ENCODE peak calls at places on chromosomes 4 and X, in five cellular contexts. O is neural progenitor cell, F is PC-3, I is DND-41, V is adipocyte. U is an unnamed sample.

GRCh38 chr4:144699565-144699964 is 53.6 kb downstream of the HHIP start:
- DNase-seq in O (no peak), F (peak; percentile 18), I (no peak), V (peak; percentile 37), U (no peak)

GRCh38 chr4:108359130-108359709 is 190.5 kb upstream of the LEF1 start:
- DNase-seq in O (no peak), F (no peak), I (peak; percentile 95), V (no peak), U (peak; percentile 64)

GRCh38 chr4:106676173-106676921 is 307.8 kb upstream of the GIMD1 start:
- DNase-seq in O (no peak), F (no peak), I (no peak), V (peak; percentile 61), U (no peak)

GRCh38 chr4:7134737-7135388 is 57.5 kb upstream of the SORCS2 start:
- DNase-seq in O (no peak), F (peak; percentile 50), I (no peak), V (peak; percentile 91), U (no peak)

GRCh38 chrX:24498181-24498580 is 33.1 kb downstream of the PDK3 start:
- DNase-seq in O (peak; percentile 41), F (no peak), I (peak; percentile 5), V (no peak), U (peak; percentile 24)

GRCh38 chr4:42596918-42597317 is 60.0 kb downstream of the ATP8A1 start:
- DNase-seq in O (no peak), F (no peak), I (no peak), V (no peak), U (no peak)

GRCh38 chrX:103792916-103793540 is 16.4 kb downstream of the PLP1 start:
- DNase-seq in O (no peak), F (peak; percentile 82), I (no peak), V (peak; percentile 80), U (no peak)

GRCh38 chr4:148064451-148064850 is 332.6 kb downstream of the ARHGAP10 start:
- DNase-seq in O (no peak), F (no peak), I (no peak), V (no peak), U (no peak)

GRCh38 chr4:140255467-140255866 is 101.5 kb upstream of the MAML3 start:
- DNase-seq in O (no peak), F (no peak), I (no peak), V (peak; percentile 44), U (no peak)

GRCh38 chrX:41518127-41518840 is 71.1 kb downstream of the NYX start:
- DNase-seq in O (no peak), F (no peak), I (no peak), V (no peak), U (no peak)

GRCh38 chr4:168618577-168619265 is 121.9 kb downstream of the PALLD start:
- DNase-seq in O (no peak), F (peak; percentile 84), I (no peak), V (peak; percentile 68), U (no peak)
- H3K4me3 ChIP-seq in O (no peak overlapping the region), F (no peak overlapping the region), I (no peak overlapping the region), V (no peak overlapping the region), U (no peak overlapping the region)

DNA sequence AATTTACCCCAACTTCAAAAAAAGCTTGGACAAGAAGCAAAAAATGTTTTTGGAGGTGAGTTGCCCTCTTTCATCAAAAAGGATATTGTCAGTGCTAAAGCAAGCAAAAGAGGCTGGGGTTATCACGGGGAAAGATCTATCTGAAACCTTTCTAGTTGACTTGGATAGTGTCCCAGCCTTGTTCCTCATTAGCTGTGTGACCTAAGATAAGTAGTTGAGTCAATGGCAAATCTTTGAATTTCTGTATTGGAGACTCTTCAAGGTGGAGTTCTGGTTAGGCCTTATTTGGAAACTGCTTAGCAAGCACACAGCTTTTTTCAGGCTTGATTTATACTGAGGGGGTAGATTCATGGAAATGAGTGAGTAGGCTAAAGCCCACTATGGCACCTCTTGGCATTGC is 271.6 kb downstream of the GRIA3 start:
- DNase-seq in O (no peak), F (no peak), I (no peak), V (no peak), U (no peak)
- H3K27me3 ChIP-seq in O (no peaks in the 10 kb centered on the region), F (no peaks in the 10 kb centered on the region), I (no peaks in the 10 kb centered on the region), V (no peaks in the 10 kb centered on the region), U (no peaks in the 10 kb centered on the region)

GRCh38 chrX:130108647-130109428 is 1.5 kb downstream of the ELF4 start:
- DNase-seq in O (no peak), F (peak; percentile 44), I (no peak), V (peak; percentile 48), U (no peak)
- H3K4me3 ChIP-seq in O (no peak overlapping the region), F (peak overlapping the region; percentile 90), I (no peak overlapping the region), V (peak overlapping the region; percentile 80), U (peak overlapping the region; percentile 76)

DNA sequence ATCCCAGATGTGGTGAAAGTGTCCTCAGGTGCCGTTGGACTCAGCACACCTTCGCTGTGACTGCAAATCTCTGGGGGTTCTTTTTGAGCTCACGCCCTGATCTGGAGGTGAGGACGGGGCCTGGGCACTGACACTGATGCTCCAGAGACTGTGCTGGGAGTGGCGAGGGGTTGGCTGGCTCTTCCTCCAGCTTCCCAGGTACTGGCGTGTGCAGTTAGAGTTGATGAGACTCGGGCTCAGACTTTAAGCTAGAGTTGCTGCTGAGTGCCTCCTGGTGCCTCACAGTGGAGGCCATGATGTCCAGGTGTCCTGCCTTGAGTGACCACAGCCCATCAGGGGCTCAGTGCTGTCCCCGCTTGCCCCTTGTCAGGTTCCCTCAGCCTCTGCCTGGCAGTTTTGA is 16.3 kb downstream of the SPON2 start:
- DNase-seq in O (no peak), F (no peak), I (no peak), V (no peak), U (no peak)
- H3K27me3 ChIP-seq in O (peaks cover 84% of the 10 kb centered on the region), F (peaks cover 6% of the 10 kb centered on the region), I (no peaks in the 10 kb centered on the region), V (peaks cover 5% of the 10 kb centered on the region), U (no peaks in the 10 kb centered on the region)

DNA sequence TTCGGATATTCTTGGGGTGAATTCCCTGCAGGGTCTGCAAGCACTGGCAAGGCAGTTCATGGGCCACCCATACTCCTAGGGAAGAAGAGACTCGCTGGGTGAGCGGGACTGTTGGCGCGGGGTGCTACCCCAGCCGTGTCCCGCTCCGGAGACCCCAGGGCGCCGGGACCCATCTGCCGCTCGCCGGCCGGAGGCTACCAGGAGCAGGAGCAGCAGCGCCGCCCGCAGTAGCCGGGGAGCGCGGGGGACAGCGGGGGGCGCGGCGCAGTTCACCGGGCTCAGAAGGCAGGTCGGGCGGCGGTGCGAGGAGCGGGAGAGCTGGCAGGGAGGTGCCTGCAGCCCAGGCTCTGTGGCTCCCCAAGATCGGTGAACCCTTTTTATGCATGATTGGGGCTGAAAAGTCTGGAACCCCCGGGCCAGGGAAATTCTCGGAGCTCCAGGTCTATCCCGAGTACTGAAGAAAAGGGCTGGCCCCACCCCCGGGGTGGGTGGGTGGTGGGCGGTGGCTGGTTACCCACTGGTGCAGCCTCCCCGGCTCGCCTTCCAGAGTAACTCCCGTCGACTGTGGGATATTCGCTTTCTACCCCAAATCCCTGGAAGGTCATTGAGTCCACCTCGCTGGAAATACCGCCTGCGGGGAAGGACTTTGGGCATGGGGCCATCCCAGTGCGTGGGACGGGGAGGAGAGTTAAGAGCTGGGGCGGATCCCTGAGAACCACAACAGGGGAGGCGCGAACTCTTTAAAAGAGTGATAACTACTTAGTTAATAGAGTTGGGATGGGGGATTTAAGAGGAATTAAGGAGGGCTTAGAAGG is 37.6 kb downstream of the PF4 start:
- DNase-seq in O (peak; percentile 62), F (no peak), I (no peak), V (peak; percentile 50), U (no peak)
- H3K4me3 ChIP-seq in O (peak overlapping the region; percentile 54), F (no peak overlapping the region), I (no peak overlapping the region), V (peak overlapping the region; percentile 76), U (no peak overlapping the region)

GRCh38 chrX:84174348-84174747 is 13.7 kb downstream of the RPS6KA6 start:
- DNase-seq in O (no peak), F (no peak), I (no peak), V (no peak), U (no peak)
- H3K27me3 ChIP-seq in O (no peaks in the 10 kb centered on the region), F (no peaks in the 10 kb centered on the region), I (no peaks in the 10 kb centered on the region), V (no peaks in the 10 kb centered on the region), U (no peaks in the 10 kb centered on the region)

GRCh38 chr4:159155119-159155518 is 52.2 kb downstream of the RAPGEF2 start:
- DNase-seq in O (no peak), F (no peak), I (no peak), V (no peak), U (no peak)
- H3K4me3 ChIP-seq in O (no peak overlapping the region), F (no peak overlapping the region), I (no peak overlapping the region), V (no peak overlapping the region), U (no peak overlapping the region)

GRCh38 chrX:10395643-10396042 is 224.7 kb downstream of the MID1 start:
- DNase-seq in O (no peak), F (no peak), I (no peak), V (no peak), U (no peak)
- H3K27me3 ChIP-seq in O (no peaks in the 10 kb centered on the region), F (no peaks in the 10 kb centered on the region), I (no peaks in the 10 kb centered on the region), V (peaks cover 7% of the 10 kb centered on the region), U (no peaks in the 10 kb centered on the region)

GRCh38 chrX:13007519-13008188 is 32.7 kb downstream of the TMSB4X start:
- DNase-seq in O (no peak), F (peak; percentile 90), I (no peak), V (peak; percentile 87), U (no peak)
- H3K4me3 ChIP-seq in O (no peak overlapping the region), F (no peak overlapping the region), I (no peak overlapping the region), V (no peak overlapping the region), U (no peak overlapping the region)

DNA sequence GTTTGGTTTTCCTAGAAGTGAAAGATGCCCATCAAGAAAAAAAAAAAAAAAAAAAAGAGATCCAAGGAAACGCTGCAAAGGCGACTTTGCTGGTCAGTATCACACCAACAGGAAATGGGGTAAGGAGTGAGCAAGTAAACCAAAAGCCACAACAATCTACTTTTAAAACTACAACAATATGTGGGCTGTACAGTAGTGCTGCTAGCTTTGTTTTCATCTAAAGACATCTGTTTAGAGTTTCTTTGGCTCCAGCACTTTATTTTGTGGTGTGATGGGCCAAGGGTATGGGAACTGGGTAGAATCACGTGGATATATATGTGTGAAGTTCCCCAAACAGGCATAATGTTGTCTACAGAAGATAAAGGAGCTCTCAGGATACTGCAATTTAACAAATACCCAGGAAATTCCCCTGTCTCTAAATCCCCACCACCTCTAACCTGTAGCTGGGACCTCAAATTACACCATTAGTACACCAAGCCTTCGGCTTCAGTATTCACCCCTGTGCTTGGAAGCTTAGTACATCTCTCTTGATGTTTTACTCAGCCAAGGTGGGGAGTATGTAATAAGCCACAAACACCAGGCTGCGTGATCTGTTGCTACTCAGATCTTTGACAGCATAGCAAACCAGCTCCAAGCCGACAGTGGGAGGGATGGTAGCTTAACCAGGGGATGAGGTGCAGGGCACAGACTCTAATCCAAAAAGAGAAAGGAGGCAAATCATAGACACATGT is 208.0 kb downstream of the HS6ST2 start:
- DNase-seq in O (no peak), F (no peak), I (peak; percentile 34), V (no peak), U (no peak)
- H3K27me3 ChIP-seq in O (no peaks in the 10 kb centered on the region), F (no peaks in the 10 kb centered on the region), I (no peaks in the 10 kb centered on the region), V (peaks cover 55% of the 10 kb centered on the region), U (no peaks in the 10 kb centered on the region)

U was measured in CD4-positive, alpha-beta memory T cell.